ENCODE peak calls at places on chromosome 1, in ten cellular contexts. One of them, this sample, is unnamed.

GRCh38 chr1:209886219-209886536 is 51.8 kb upstream of the SYT14 start:
- DNase-seq in GM10248: no peak
- DNase-seq in Calu3: no peak
- DNase-seq in uterus: no peak
- DNase-seq in naive thymus-derived CD4-positive, alpha-beta T cell: no peak
- DNase-seq in H7: no peak
- DNase-seq in HFF-Myc: no peak
- DNase-seq in heart right ventricle: no peak
- DNase-seq in GM12892: no peak
- DNase-seq in AG04450: no peak
- DNase-seq in this sample: no peak

GRCh38 chr1:6507461-6507911 is 16.0 kb upstream of the PLEKHG5 start:
- DNase-seq in Calu3: no peak
- DNase-seq in AG04450: no peak
- DNase-seq in naive thymus-derived CD4-positive, alpha-beta T cell: no peak
- DNase-seq in GM10248: no peak
- DNase-seq in heart right ventricle: peak
- DNase-seq in uterus: no peak
- DNase-seq in H7: peak
- DNase-seq in HFF-Myc: no peak
- DNase-seq in GM12892: no peak
- DNase-seq in this sample: no peak

GRCh38 chr1:16231331-16232315 is 5.4 kb downstream of the CPLANE2 start:
- DNase-seq in naive thymus-derived CD4-positive, alpha-beta T cell: no peak
- DNase-seq in uterus: no peak
- DNase-seq in heart right ventricle: no peak
- DNase-seq in GM10248: no peak
- DNase-seq in GM12892: no peak
- DNase-seq in H7: peak
- DNase-seq in AG04450: no peak
- DNase-seq in Calu3: no peak
- DNase-seq in HFF-Myc: no peak
- DNase-seq in this sample: no peak

GRCh38 chr1:43975249-43975961 is 645 bp downstream of the ATP6V0B start:
- DNase-seq in HFF-Myc: no peak
- DNase-seq in GM12892: no peak
- DNase-seq in heart right ventricle: peak
- DNase-seq in uterus: peak
- DNase-seq in GM10248: peak
- DNase-seq in AG04450: no peak
- DNase-seq in naive thymus-derived CD4-positive, alpha-beta T cell: peak
- DNase-seq in Calu3: peak
- DNase-seq in H7: peak
- DNase-seq in this sample: no peak

GRCh38 chr1:118158918-118159317 is 26.1 kb downstream of the SPAG17 start:
- DNase-seq in uterus: no peak
- DNase-seq in naive thymus-derived CD4-positive, alpha-beta T cell: no peak
- DNase-seq in GM12892: no peak
- DNase-seq in HFF-Myc: no peak
- DNase-seq in heart right ventricle: no peak
- DNase-seq in H7: no peak
- DNase-seq in AG04450: peak
- DNase-seq in Calu3: no peak
- DNase-seq in GM10248: no peak
- DNase-seq in this sample: peak

GRCh38 chr1:155007253-155007828 is 4.7 kb downstream of the ZBTB7B start:
- DNase-seq in uterus: no peak
- DNase-seq in GM12892: no peak
- DNase-seq in AG04450: no peak
- DNase-seq in H7: peak
- DNase-seq in naive thymus-derived CD4-positive, alpha-beta T cell: no peak
- DNase-seq in GM10248: no peak
- DNase-seq in Calu3: no peak
- DNase-seq in HFF-Myc: no peak
- DNase-seq in heart right ventricle: peak
- DNase-seq in this sample: no peak

GRCh38 chr1:223175032-223175431 is 32.0 kb upstream of the TLR5 start:
- DNase-seq in uterus: no peak
- DNase-seq in heart right ventricle: no peak
- DNase-seq in Calu3: peak
- DNase-seq in AG04450: no peak
- DNase-seq in naive thymus-derived CD4-positive, alpha-beta T cell: no peak
- DNase-seq in HFF-Myc: no peak
- DNase-seq in GM10248: no peak
- DNase-seq in GM12892: no peak
- DNase-seq in H7: peak
- DNase-seq in this sample: no peak

GRCh38 chr1:63674865-63675815 is 81.9 kb downstream of the PGM1 start:
- DNase-seq in Calu3: peak
- DNase-seq in uterus: no peak
- DNase-seq in naive thymus-derived CD4-positive, alpha-beta T cell: no peak
- DNase-seq in heart right ventricle: no peak
- DNase-seq in GM12892: no peak
- DNase-seq in AG04450: no peak
- DNase-seq in H7: no peak
- DNase-seq in GM10248: no peak
- DNase-seq in HFF-Myc: no peak
- DNase-seq in this sample: no peak

This sample was measured in kidney epithelial cell.